ENCODE peak calls at places on chromosome 15, in seven cellular contexts. A, V, Z, F, L, Y and X are unnamed samples.

GRCh38 chr15:68781766-68782588 is 38.7 kb downstream of the ANP32A start:
- DNase-seq in Y (no peak), L (no peak), V (no peak), A (peak; percentile 29), Z (no peak), F (no peak), X (peak; percentile 54)

GRCh38 chr15:79442911-79443310 is 10.8 kb downstream of the MINAR1 start:
- DNase-seq in L (no peak), A (no peak), V (no peak), F (no peak), Y (no peak), Z (no peak), X (no peak)

GRCh38 chr15:74312445-74313007 is 54.9 kb downstream of the CYP11A1 start:
- DNase-seq in F (no peak), V (no peak), Y (peak; percentile 42), A (no peak), L (no peak), Z (no peak), X (no peak)

GRCh38 chr15:35309886-35310285 is 224.8 kb upstream of the NANOGP8 start:
- DNase-seq in Y (no peak), Z (no peak), L (no peak), F (no peak), V (no peak), A (no peak), X (no peak)

GRCh38 chr15:73320619-73321180 is 48.1 kb downstream of the HCN4 start:
- DNase-seq in L (peak; percentile 26), V (peak; percentile 9), Y (no peak), A (no peak), Z (no peak), F (no peak), X (no peak)

GRCh38 chr15:26001201-26001600 is 138.1 kb upstream of the ATP10A start:
- DNase-seq in Z (no peak), Y (no peak), A (no peak), L (no peak), V (no peak), F (no peak), X (no peak)

GRCh38 chr15:66498501-66499386 is 1.2 kb upstream of the SNAPC5 start:
- DNase-seq in A (no peak), V (no peak), F (peak; percentile 50), L (no peak), Z (no peak), Y (no peak), X (no peak)

GRCh38 chr15:29568840-29569532 is 253.3 kb downstream of the TJP1 start:
- DNase-seq in A (peak; percentile 76), F (peak; percentile 70), V (no peak), Z (peak; percentile 62), Y (peak; percentile 81), L (no peak), X (no peak)

GRCh38 chr15:72197460-72198409 is at the start of gene GRAMD2A:
- DNase-seq in Y (peak; percentile 22), Z (peak; percentile 63), A (peak; percentile 48), V (no peak), L (no peak), F (no peak), X (peak; percentile 64)

GRCh38 chr15:59174161-59174845 is 32.3 kb upstream of the LDHAL6B start:
- DNase-seq in Y (no peak), Z (peak; percentile 34), V (no peak), F (peak; percentile 25), L (no peak), A (no peak), X (no peak)

GRCh38 chr15:34079904-34080303 is 21.8 kb downstream of the EMC7 start:
- DNase-seq in L (no peak), A (no peak), V (no peak), Y (no peak), Z (no peak), F (no peak), X (no peak)

GRCh38 chr15:77481670-77482069 is 61.0 kb downstream of the HMG20A start:
- DNase-seq in V (no peak), L (no peak), F (no peak), A (no peak), Y (no peak), Z (no peak), X (no peak)

GRCh38 chr15:79310985-79311900 is at the start of gene TMED3:
- DNase-seq in L (peak; percentile 75), F (peak; percentile 82), A (peak; percentile 87), Z (peak; percentile 86), Y (peak; percentile 89), V (peak; percentile 67), X (peak; percentile 73)

GRCh38 chr15:49045691-49046112 is 544 bp downstream of the SECISBP2L start:
- DNase-seq in F (peak; percentile 31), V (no peak), Y (no peak), Z (peak; percentile 57), L (no peak), A (no peak), X (peak; percentile 30)

GRCh38 chr15:65304393-65305143 is at the start of gene RNU5B-1:
- DNase-seq in Z (peak; percentile 90), Y (peak; percentile 82), L (peak; percentile 77), V (no peak), F (peak; percentile 91), A (peak; percentile 62), X (peak; percentile 69)

GRCh38 chr15:63597033-63597790 is at the start of gene FBXL22:
- DNase-seq in Z (no peak), A (peak; percentile 72), Y (peak; percentile 43), V (no peak), L (peak; percentile 90), F (no peak), X (no peak)
- H3K4me1 ChIP-seq in Z (no peaks in the 10 kb centered on the region), A (peaks cover 37% of the 10 kb centered on the region), Y (peaks cover 43% of the 10 kb centered on the region), V (peaks cover 6% of the 10 kb centered on the region), L (peaks cover 54% of the 10 kb centered on the region), F (peaks cover 7% of the 10 kb centered on the region), X (peaks cover 16% of the 10 kb centered on the region)

DNA sequence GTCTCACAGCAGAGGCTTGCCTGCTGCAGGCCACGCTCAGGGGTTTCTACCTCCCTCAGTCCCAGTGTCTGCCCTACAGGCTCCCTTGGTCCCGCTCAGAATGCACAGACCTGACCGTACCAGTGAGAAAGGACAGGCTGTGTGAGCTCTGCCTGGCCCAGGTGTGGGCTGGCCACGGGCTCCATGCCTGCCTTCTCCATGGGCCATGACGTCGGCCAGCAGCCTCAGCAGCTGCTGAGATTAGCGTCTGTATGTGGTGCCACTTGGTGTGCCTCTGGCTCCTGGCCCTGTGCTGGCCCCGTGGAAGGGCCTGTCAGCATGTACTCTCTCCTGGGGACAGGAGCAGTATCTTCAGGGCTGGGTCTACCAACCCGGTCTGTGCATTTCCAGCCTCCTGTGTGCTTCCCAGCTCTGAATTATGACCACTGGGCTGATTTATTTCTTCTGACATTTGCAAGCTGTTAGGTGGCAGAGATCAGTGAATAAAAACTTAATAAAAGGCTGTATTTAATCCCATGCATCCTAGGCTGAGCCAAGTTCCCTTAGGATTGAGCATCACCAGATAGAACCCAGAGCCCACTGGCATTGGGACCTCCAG is 25.7 kb downstream of the KLF13 start:
- DNase-seq in L (no peak), F (no peak), Z (peak; percentile 73), Y (peak; percentile 96), A (peak; percentile 61), V (no peak), X (no peak)
- H3K4me1 ChIP-seq in L (peaks cover 71% of the 10 kb centered on the region), F (no peaks in the 10 kb centered on the region), Z (peaks cover 22% of the 10 kb centered on the region), Y (peaks cover 91% of the 10 kb centered on the region), A (peaks cover 92% of the 10 kb centered on the region), V (peaks cover 16% of the 10 kb centered on the region), X (peaks cover 57% of the 10 kb centered on the region)

DNA sequence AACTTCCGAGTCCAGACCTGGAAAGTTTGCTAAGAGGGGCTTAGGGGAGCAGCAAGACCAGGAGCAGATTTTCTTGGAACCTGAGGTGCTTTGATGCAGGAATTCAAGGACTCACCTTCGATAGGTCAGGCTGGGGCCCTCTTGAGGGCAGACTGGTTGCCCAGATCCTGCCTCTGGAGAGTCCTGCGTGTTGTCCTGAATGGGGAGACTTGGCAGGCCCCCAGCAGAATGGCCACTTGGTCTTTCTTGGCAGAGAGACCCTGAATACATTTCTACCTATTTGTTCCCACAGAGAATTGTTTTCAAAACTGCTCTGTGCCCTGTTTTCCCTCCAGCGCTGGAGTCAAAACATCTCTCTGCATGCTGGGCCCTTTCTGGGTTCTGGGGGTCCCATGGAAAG is 4.2 kb downstream of the KLF13 start:
- DNase-seq in V (no peak), F (no peak), A (no peak), Y (peak; percentile 63), Z (no peak), L (no peak), X (no peak)
- H3K4me1 ChIP-seq in V (peaks cover 9% of the 10 kb centered on the region), F (peaks cover 5% of the 10 kb centered on the region), A (peaks cover 45% of the 10 kb centered on the region), Y (peaks cover 66% of the 10 kb centered on the region), Z (peaks cover 3% of the 10 kb centered on the region), L (peaks cover 66% of the 10 kb centered on the region), X (peaks cover 48% of the 10 kb centered on the region)

GRCh38 chr15:63893866-63894661 is 60.3 kb upstream of the HERC1 start:
- DNase-seq in L (no peak), A (peak; percentile 15), Y (no peak), F (no peak), Z (no peak), V (no peak), X (no peak)

GRCh38 chr15:63895194-63895593 is 61.4 kb upstream of the HERC1 start:
- DNase-seq in F (no peak), A (no peak), Z (no peak), Y (no peak), V (no peak), L (no peak), X (no peak)

GRCh38 chr15:63895787-63896218 is 62.1 kb upstream of the HERC1 start:
- DNase-seq in Y (no peak), Z (no peak), F (no peak), A (no peak), V (no peak), L (no peak), X (no peak)

GRCh38 chr15:63892794-63893441 is 59.2 kb upstream of the HERC1 start:
- DNase-seq in V (no peak), Z (peak; percentile 92), A (peak; percentile 57), F (no peak), Y (peak; percentile 19), L (no peak), X (no peak)

DNA sequence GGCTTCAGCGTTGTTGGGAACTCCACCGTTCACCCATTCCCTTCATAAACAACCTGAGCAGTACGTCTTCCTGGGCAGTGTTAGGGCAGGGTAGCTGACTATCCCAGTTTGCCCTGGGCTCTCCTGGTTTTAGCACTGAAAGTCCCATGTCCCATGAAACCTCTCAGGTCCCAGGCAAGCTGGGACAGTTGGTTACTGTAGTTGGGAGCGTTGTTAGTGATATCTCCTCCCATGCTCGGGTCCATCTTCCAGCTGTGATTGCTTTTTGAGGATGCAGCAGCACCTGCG is 60.9 kb upstream of the HERC1 start:
- DNase-seq in Y (no peak), A (no peak), Z (no peak), V (no peak), L (no peak), F (no peak), X (no peak)
- H3K4me1 ChIP-seq in Y (peaks cover 24% of the 10 kb centered on the region), A (peaks cover 7% of the 10 kb centered on the region), Z (no peaks in the 10 kb centered on the region), V (peaks cover 4% of the 10 kb centered on the region), L (no peaks in the 10 kb centered on the region), F (peaks cover 9% of the 10 kb centered on the region), X (peaks cover 21% of the 10 kb centered on the region)